ENCODE peak calls at places on chromosomes 3 and 15, in six cellular contexts. I, B, M, E, R and L are unnamed samples.

GRCh38 chr3:100880072-100880471 is 113.1 kb downstream of the ABI3BP start:
- DNase-seq in M (no peak), I (no peak), R (no peak), B (no peak), E (no peak), L (no peak)

GRCh38 chr3:27147215-27147614 is 222.0 kb downstream of the NEK10 start:
- DNase-seq in R (no peak), M (no peak), I (no peak), B (no peak), E (no peak), L (no peak)

GRCh38 chr3:149385617-149386298 is 8.3 kb upstream of the TM4SF1 start:
- DNase-seq in I (no peak), R (no peak), E (no peak), B (no peak), M (no peak), L (no peak)

GRCh38 chr3:188380722-188381121 is 226.8 kb downstream of the LPP start:
- DNase-seq in E (no peak), R (no peak), B (no peak), I (no peak), M (no peak), L (no peak)

GRCh38 chr15:84099181-84099580 is 136.4 kb upstream of the GOLGA6L4 start:
- DNase-seq in M (no peak), R (no peak), I (no peak), B (peak), E (no peak), L (no peak)

GRCh38 chr3:172651936-172652595 is 58.8 kb downstream of the NCEH1 start:
- DNase-seq in B (no peak), M (no peak), R (no peak), I (no peak), E (no peak), L (no peak)

GRCh38 chr15:91787198-91787597 is 66.3 kb upstream of the SLCO3A1 start:
- DNase-seq in E (no peak), B (no peak), I (no peak), M (no peak), R (no peak), L (no peak)

GRCh38 chr3:194139085-194139976 is 3.4 kb downstream of the HES1 start:
- DNase-seq in I (no peak), B (no peak), E (peak), R (no peak), M (no peak), L (no peak)

GRCh38 chr15:75452364-75452967 is 976 bp upstream of the SIN3A start:
- DNase-seq in R (no peak), M (peak), E (peak), I (peak), B (peak), L (peak)

GRCh38 chr3:58586776-58587192 is 9.6 kb upstream of the FAM107A start:
- DNase-seq in R (no peak), M (no peak), I (no peak), B (no peak), E (no peak), L (no peak)

GRCh38 chr3:11074441-11074840 is 79.9 kb upstream of the HRH1 start:
- DNase-seq in E (no peak), R (no peak), M (no peak), I (no peak), B (no peak), L (no peak)

GRCh38 chr3:148062590-148062989 is 635.1 kb upstream of the AGTR1 start:
- DNase-seq in I (no peak), R (no peak), E (no peak), B (no peak), M (no peak), L (no peak)

GRCh38 chr3:9217784-9218513 is 31.5 kb downstream of the SRGAP3 start:
- DNase-seq in M (no peak), E (peak), I (no peak), R (no peak), B (no peak), L (no peak)

GRCh38 chr3:50172615-50173220 is 17.6 kb downstream of the SEMA3F start:
- DNase-seq in E (no peak), M (no peak), I (no peak), R (no peak), B (no peak), L (no peak)

GRCh38 chr3:181568693-181569092 is 143.0 kb upstream of the SOX2 start:
- DNase-seq in I (no peak), B (no peak), E (no peak), M (no peak), R (no peak), L (no peak)

GRCh38 chr3:131705558-131706051 is 202.8 kb upstream of the MRPL3 start:
- DNase-seq in B (no peak), R (no peak), M (no peak), I (no peak), E (peak), L (no peak)

GRCh38 chr3:183629546-183630301 is 5.7 kb upstream of the KLHL24 start:
- DNase-seq in B (peak), I (no peak), M (no peak), E (no peak), R (no peak), L (no peak)

GRCh38 chr15:70054884-70055387 is 42.8 kb downstream of the TLE3 start:
- DNase-seq in B (no peak), M (no peak), R (no peak), I (no peak), E (no peak), L (no peak)

GRCh38 chr3:191378142-191378541 is 47.8 kb upstream of the UTS2B start:
- DNase-seq in M (no peak), B (no peak), I (no peak), E (no peak), R (no peak), L (no peak)

GRCh38 chr15:47717036-47717611 is at the start of gene SEMA6D:
- DNase-seq in B (peak), E (peak), I (peak), R (no peak), M (peak), L (peak)

GRCh38 chr15:64282701-64283100 is 73.3 kb downstream of the CSNK1G1 start:
- DNase-seq in I (no peak), E (no peak), M (no peak), R (no peak), B (no peak), L (no peak)

GRCh38 chr3:52983336-52983807 is 62.5 kb downstream of the SFMBT1 start:
- DNase-seq in R (peak), M (no peak), I (peak), E (no peak), B (no peak), L (no peak)

GRCh38 chr3:29488922-29489321 is 208.1 kb downstream of the RBMS3 start:
- DNase-seq in B (no peak), I (no peak), E (no peak), M (no peak), R (no peak), L (no peak)

GRCh38 chr3:48180530-48181253 is 7.5 kb downstream of the CDC25A start:
- DNase-seq in B (no peak), R (no peak), E (no peak), I (no peak), M (no peak), L (no peak)

GRCh38 chr3:105365171-105365535 is 1.6 kb upstream of the ALCAM start:
- DNase-seq in E (no peak), M (no peak), R (no peak), B (no peak), I (no peak), L (no peak)

GRCh38 chr3:144128117-144128892 is 156.7 kb downstream of the DIPK2A start:
- DNase-seq in M (no peak), I (peak), E (peak), R (no peak), B (no peak), L (no peak)

GRCh38 chr15:64748251-64748650 is 27.1 kb downstream of the RBPMS2 start:
- DNase-seq in I (no peak), M (no peak), B (no peak), E (no peak), R (no peak), L (no peak)

GRCh38 chr3:155548194-155548593 is 196.7 kb downstream of the PLCH1 start:
- DNase-seq in M (no peak), E (no peak), I (no peak), R (no peak), B (no peak), L (no peak)

GRCh38 chr3:13574798-13575451 is 26.0 kb downstream of the FBLN2 start:
- DNase-seq in I (no peak), M (no peak), E (peak), B (no peak), R (no peak), L (no peak)

GRCh38 chr15:77819271-77819806 is 186.6 kb upstream of the LINGO1 start:
- DNase-seq in B (no peak), R (no peak), M (peak), E (peak), I (peak), L (no peak)

GRCh38 chr3:158097571-158098553 is 8.4 kb downstream of the SHOX2 start:
- DNase-seq in B (peak), M (peak), R (no peak), I (peak), E (no peak), L (no peak)

GRCh38 chr3:39275052-39275451 is 4.8 kb downstream of the CX3CR1 start:
- DNase-seq in E (no peak), R (no peak), I (no peak), B (no peak), M (no peak), L (no peak)

GRCh38 chr3:154458560-154458959 is 28.6 kb upstream of the GPR149 start:
- DNase-seq in E (no peak), R (no peak), I (no peak), B (no peak), M (no peak), L (no peak)

GRCh38 chr3:59759298-59760169 is 709.7 kb upstream of the CFAP20DC start:
- DNase-seq in I (no peak), R (no peak), E (no peak), B (no peak), M (no peak), L (no peak)

GRCh38 chr15:48177875-48178611 is at the start of gene MYEF2:
- DNase-seq in B (peak), R (no peak), I (peak), E (peak), M (peak), L (peak)

GRCh38 chr3:70531063-70531657 is 218.7 kb upstream of the MDFIC2 start:
- DNase-seq in E (no peak), R (no peak), M (peak), I (peak), B (no peak), L (peak)